ENCODE peak calls at places on chromosomes 12 and 14, in ten cellular contexts. H is NCI-H2081; Y is bronchial epithelial cell; X is sciatic nerve; R is left colon; T is anterior cingulate cortex; I is NCI-H1105; G is NCI-H82; W is Panc1; Q is T-helper 2 cell treated with Interferon-gamma antibody and Interleukin-4, amounts not matched to agents 5 μg/mL and 100 μg/mL, for 36 hours. C is an unnamed sample.

GRCh38 chr14:76644875-76645518 is 116.3 kb upstream of the VASH1 start:
- DNase-seq in Q (no peak), Y (peak; percentile 33), T (peak; percentile 46), X (no peak), I (peak; percentile 30), G (peak; percentile 76), H (peak; percentile 42), W (no peak), R (no peak), C (peak; percentile 36)

GRCh38 chr12:132619301-132620112 is 931 bp downstream of the P2RX2 start:
- DNase-seq in R (no peak), T (no peak), Q (no peak), H (no peak), I (no peak), Y (no peak), X (no peak), G (peak; percentile 41), W (no peak), C (no peak)

GRCh38 chr14:37122288-37122687 is 50.1 kb downstream of the SLC25A21 start:
- DNase-seq in W (peak; percentile 43), I (no peak), R (no peak), Y (peak; percentile 97), T (no peak), G (no peak), H (no peak), Q (no peak), X (no peak), C (peak; percentile 60)

GRCh38 chr12:95836185-95836609 is 22.6 kb upstream of the SNRPF start:
- DNase-seq in Q (no peak), R (no peak), Y (peak; percentile 94), W (no peak), T (no peak), I (peak; percentile 64), X (no peak), G (peak; percentile 51), H (no peak), C (peak; percentile 49)

GRCh38 chr14:61713724-61714437 is 18.6 kb downstream of the HIF1A start:
- DNase-seq in R (no peak), Q (no peak), X (no peak), I (no peak), W (no peak), T (no peak), Y (no peak), G (no peak), H (no peak), C (no peak)

GRCh38 chr12:120940799-120941198 is 36.6 kb upstream of the SPPL3 start:
- DNase-seq in H (no peak), R (no peak), T (no peak), G (no peak), I (no peak), Q (no peak), W (no peak), X (no peak), Y (no peak), C (peak; percentile 7)

GRCh38 chr12:104387190-104387589 is 69.6 kb upstream of the CHST11 start:
- DNase-seq in I (no peak), H (no peak), G (peak; percentile 12), X (no peak), Q (no peak), Y (no peak), R (no peak), T (no peak), W (no peak), C (peak; percentile 60)

GRCh38 chr12:69648476-69648875 is 37.8 kb upstream of the LRRC10 start:
- DNase-seq in I (no peak), W (no peak), T (no peak), Y (peak; percentile 89), H (no peak), R (no peak), G (no peak), X (no peak), Q (no peak), C (peak; percentile 97)

GRCh38 chr12:118436002-118436724 is 59.8 kb downstream of the SUDS3 start:
- DNase-seq in Q (no peak), T (no peak), X (no peak), G (peak; percentile 60), W (no peak), H (no peak), R (no peak), Y (peak; percentile 25), I (no peak), C (no peak)

GRCh38 chr12:65532744-65533143 is 254.3 kb downstream of the MSRB3 start:
- DNase-seq in Q (no peak), G (no peak), Y (no peak), R (no peak), T (no peak), I (no peak), H (no peak), X (no peak), W (no peak), C (peak; percentile 45)

GRCh38 chr12:124762791-124763593 is 100.7 kb downstream of the SCARB1 start:
- DNase-seq in T (no peak), W (no peak), X (peak; percentile 78), R (no peak), Y (peak; percentile 85), I (no peak), H (no peak), Q (peak; percentile 34), G (no peak), C (no peak)

GRCh38 chr14:104552738-104553125 is 26.8 kb upstream of the C14orf180 start:
- DNase-seq in T (no peak), Q (no peak), H (no peak), I (no peak), W (no peak), G (no peak), R (peak; percentile 2), Y (no peak), X (no peak), C (no peak)

GRCh38 chr12:18171571-18171970 is 81.6 kb upstream of the RERGL start:
- DNase-seq in H (no peak), X (no peak), Q (no peak), W (no peak), Y (peak; percentile 54), T (no peak), G (no peak), I (no peak), R (no peak), C (peak; percentile 6)

GRCh38 chr12:32084753-32085152 is 21.9 kb upstream of the BICD1 start:
- DNase-seq in Y (no peak), R (no peak), X (no peak), H (no peak), I (no peak), W (no peak), G (no peak), T (no peak), Q (no peak), C (no peak)

GRCh38 chr12:117507547-117507946 is 146.1 kb upstream of the NOS1 start:
- DNase-seq in Y (no peak), G (peak; percentile 69), R (no peak), H (peak; percentile 54), X (no peak), T (no peak), Q (no peak), W (no peak), I (peak; percentile 74), C (no peak)

GRCh38 chr14:102565331-102565887 is 27.0 kb upstream of the RCOR1 start:
- DNase-seq in T (peak; percentile 9), Y (no peak), X (no peak), I (no peak), Q (no peak), R (no peak), W (no peak), H (no peak), G (no peak), C (no peak)

GRCh38 chr14:22500954-22501353 is 88.1 kb downstream of the DAD1 start:
- DNase-seq in R (no peak), Q (no peak), H (no peak), T (no peak), G (no peak), X (no peak), Y (no peak), I (no peak), W (no peak), C (no peak)

GRCh38 chr12:72000969-72001648 is 62.5 kb downstream of the TPH2 start:
- DNase-seq in W (no peak), Y (no peak), I (no peak), R (no peak), X (no peak), G (no peak), Q (no peak), T (no peak), H (no peak), C (no peak)

GRCh38 chr12:125025836-125026235 is 32.4 kb downstream of the BRI3BP start:
- DNase-seq in G (no peak), X (no peak), Y (no peak), T (no peak), R (no peak), I (no peak), H (no peak), W (no peak), Q (no peak), C (no peak)

GRCh38 chr14:68607852-68608232 is 185.0 kb downstream of the ZFP36L1 start:
- DNase-seq in T (no peak), X (no peak), Y (no peak), G (no peak), Q (no peak), I (no peak), R (no peak), H (no peak), W (no peak), C (no peak)